ENCODE peak calls at places on chromosomes 11 and 22, in four cellular contexts. G is K562, Q is WTC11, R is HepG2. J is an unnamed sample.

GRCh38 chr22:25000686-25001085 is 48.2 kb downstream of the KIAA1671 start:
- DNase-seq in Q (no peak), G (no peak), R (no peak), J (no peak)

GRCh38 chr11:47966621-47967020 is 13.7 kb upstream of the PTPRJ start:
- DNase-seq in Q (no peak), G (no peak), R (no peak), J (no peak)

GRCh38 chr11:2730323-2731284 is 30.8 kb upstream of the KCNQ1OT1 start:
- DNase-seq in G (no peak), Q (no peak), R (peak), J (no peak)

GRCh38 chr11:129610125-129610524 is 205.5 kb upstream of the TMEM45B start:
- DNase-seq in G (no peak), Q (no peak), R (no peak), J (no peak)

GRCh38 chr11:131893988-131894387 is 523.6 kb downstream of the NTM start:
- DNase-seq in Q (no peak), G (no peak), R (no peak), J (no peak)

GRCh38 chr22:17772963-17773605 is 1.2 kb downstream of the BID start:
- DNase-seq in G (no peak), R (no peak), Q (no peak), J (no peak)

GRCh38 chr22:24977370-24978230 is 25.1 kb downstream of the KIAA1671 start:
- DNase-seq in Q (no peak), R (no peak), G (no peak), J (no peak)

GRCh38 chr11:11641581-11641980 is 19.8 kb upstream of the GALNT18 start:
- DNase-seq in Q (no peak), R (no peak), G (no peak), J (peak)

GRCh38 chr11:120186408-120186798 is 24.4 kb upstream of the OAF start:
- DNase-seq in Q (no peak), R (no peak), G (no peak), J (no peak)

GRCh38 chr22:48449466-48450187 is 1378.0 kb downstream of the BRD1 start:
- DNase-seq in Q (no peak), R (no peak), G (no peak), J (no peak)

GRCh38 chr11:41868606-41869005 is 409.2 kb upstream of the LRRC4C start:
- DNase-seq in G (no peak), R (no peak), Q (no peak), J (no peak)

GRCh38 chr22:32617271-32617670 is 142.7 kb downstream of the FBXO7 start:
- DNase-seq in R (no peak), G (no peak), Q (no peak), J (no peak)

GRCh38 chr11:133153031-133153430 is 379.3 kb downstream of the OPCML start:
- DNase-seq in R (no peak), G (no peak), Q (peak), J (no peak)

GRCh38 chr11:102147632-102148031 is 37.4 kb downstream of the YAP1 start:
- DNase-seq in R (no peak), Q (no peak), G (no peak), J (no peak)

GRCh38 chr11:59641156-59641555 is 25.6 kb upstream of the OSBP start:
- DNase-seq in G (no peak), R (no peak), Q (no peak), J (no peak)

GRCh38 chr11:33034983-33035382 is 4.4 kb upstream of the TCP11L1 start:
- DNase-seq in G (no peak), R (peak), Q (no peak), J (no peak)

GRCh38 chr22:26708256-26709009 is 51.0 kb downstream of the MIAT start:
- DNase-seq in R (no peak), Q (no peak), G (no peak), J (no peak)

GRCh38 chr22:26712158-26712557 is 54.8 kb downstream of the MIAT start:
- DNase-seq in G (no peak), Q (no peak), R (no peak), J (no peak)

GRCh38 chr22:26709617-26710390 is 52.4 kb downstream of the MIAT start:
- DNase-seq in R (no peak), Q (no peak), G (no peak), J (no peak)

GRCh38 chr22:26713823-26714449 is 56.5 kb downstream of the MIAT start:
- DNase-seq in G (no peak), R (peak), Q (no peak), J (peak)

DNA sequence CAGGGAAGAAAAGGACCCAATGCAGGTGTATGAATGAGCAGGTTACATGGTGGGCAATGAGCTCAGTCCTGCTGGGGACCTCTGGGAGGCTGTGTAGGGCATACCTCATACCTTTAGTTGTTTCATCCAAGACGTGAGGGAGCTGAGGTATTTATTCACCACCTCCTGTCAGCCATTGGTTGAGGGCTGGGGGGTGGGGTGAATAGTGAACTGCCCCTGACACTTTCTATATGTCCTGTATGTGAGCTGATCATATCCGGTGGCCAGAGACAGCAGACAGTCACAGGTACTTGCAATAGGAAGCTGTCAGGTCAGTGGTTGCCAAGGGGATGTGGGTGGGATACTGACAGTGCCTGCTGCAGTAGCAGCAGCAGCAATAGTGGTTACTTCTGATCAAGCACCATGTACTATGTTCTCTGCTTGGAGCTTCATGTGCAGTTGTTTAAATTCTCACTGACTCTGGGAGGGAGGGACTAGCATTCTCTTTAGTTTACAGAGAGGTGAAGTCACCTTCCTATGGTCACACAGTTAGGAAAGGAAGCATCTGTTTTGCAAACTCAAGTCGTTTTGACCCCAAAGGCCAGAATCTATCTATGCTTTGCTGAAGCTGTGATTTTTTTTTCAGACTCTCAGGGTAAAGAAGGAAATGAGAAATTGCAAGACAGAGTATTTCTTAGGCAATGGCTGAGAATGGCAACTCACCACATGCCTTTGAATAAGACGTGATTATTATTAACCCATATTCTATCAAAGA is 54.0 kb downstream of the MIAT start:
- DNase-seq in Q (no peak), R (no peak), G (no peak), J (no peak)
- TF ChIP-seq NR3C1 in Q (no peak), R (no peak), G (no peak), J (no peak)

GRCh38 chr11:96045622-96046456 is 121.9 kb upstream of the MTMR2 start:
- DNase-seq in R (no peak), Q (peak), G (no peak), J (no peak)
- TF ChIP-seq NR3C1 in R (no peak), Q (no peak), G (no peak), J (no peak)

GRCh38 chr22:50101870-50102565 is 12.2 kb downstream of the MOV10L1 start:
- DNase-seq in Q (no peak), R (no peak), G (no peak), J (no peak)

GRCh38 chr22:50102946-50103345 is 13.1 kb downstream of the MOV10L1 start:
- DNase-seq in G (peak), R (peak), Q (no peak), J (peak)

GRCh38 chr22:50107529-50107928 is 17.7 kb downstream of the MOV10L1 start:
- DNase-seq in R (no peak), Q (no peak), G (no peak), J (no peak)

GRCh38 chr22:50104149-50104548 is 14.3 kb downstream of the MOV10L1 start:
- DNase-seq in G (no peak), R (no peak), Q (no peak), J (no peak)

DNA sequence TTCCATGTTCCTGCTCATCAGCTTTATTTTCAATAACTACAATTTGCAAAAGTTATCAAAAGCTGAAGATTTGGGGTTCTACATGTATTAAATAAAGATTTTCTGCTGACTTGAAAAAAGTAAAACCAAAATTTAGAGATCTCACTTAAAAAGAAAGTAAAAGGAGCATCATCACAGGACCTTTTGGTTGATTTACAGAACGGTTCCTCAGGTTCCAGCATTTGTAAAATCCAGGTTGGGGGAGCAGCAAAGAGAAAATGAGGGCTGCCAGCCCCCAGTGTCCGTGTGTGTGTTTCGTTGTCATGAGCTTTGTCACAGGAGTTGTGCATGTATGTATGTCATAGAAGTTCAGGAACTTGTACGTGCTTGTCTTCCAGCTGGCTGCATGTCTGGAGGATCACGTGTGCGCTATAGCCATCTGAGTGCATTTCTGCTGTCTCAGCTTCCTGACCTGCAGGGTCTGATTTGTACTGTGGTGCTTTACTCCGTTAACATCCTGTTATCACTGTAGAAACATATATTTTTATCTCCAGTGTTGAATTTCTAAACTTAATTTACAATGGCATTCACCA is 15.8 kb downstream of the MOV10L1 start:
- DNase-seq in R (no peak), G (no peak), Q (no peak), J (no peak)
- TF ChIP-seq NR3C1 in R (no peak), G (no peak), Q (no peak), J (no peak)

GRCh38 chr11:118917488-118918127 is 8.1 kb downstream of the BCL9L start:
- DNase-seq in R (peak), G (no peak), Q (no peak), J (no peak)
- TF ChIP-seq NR3C1 in R (no peak), G (no peak), Q (no peak), J (no peak)

DNA sequence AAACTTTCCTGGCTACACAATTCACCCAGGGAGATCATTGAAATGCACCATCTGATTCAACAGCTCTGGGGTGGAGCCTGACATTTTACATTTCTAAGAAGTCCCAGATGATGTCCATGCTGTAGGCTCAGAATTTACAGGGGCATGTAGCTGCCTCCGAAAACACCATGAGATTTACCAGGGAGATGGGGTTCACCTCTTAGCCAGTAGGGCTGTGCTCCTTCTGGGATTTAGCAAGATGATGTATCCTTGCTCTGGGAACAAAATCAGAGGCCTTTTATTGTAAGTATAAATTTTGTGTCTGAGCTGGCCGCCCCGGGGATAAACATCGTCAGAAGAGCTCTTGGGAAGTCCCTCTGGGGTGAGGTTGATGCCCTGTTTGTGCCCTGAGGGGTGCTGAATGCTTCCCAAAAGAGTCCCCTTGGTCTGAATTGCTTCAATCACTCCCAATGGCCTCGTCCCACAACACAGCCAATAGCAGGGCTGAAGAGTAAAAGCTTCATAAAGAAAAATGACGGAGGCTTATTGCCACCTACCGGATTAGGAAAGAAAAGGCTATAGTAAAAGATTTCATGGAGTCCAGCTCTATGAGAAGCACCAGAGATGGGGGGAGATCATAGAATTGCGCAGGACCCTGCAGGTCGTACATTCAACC is 33.4 kb upstream of the API5 start:
- DNase-seq in R (peak), G (no peak), Q (peak), J (peak)
- TF ChIP-seq NR3C1 in R (no peak), G (no peak), Q (no peak), J (no peak)

DNA sequence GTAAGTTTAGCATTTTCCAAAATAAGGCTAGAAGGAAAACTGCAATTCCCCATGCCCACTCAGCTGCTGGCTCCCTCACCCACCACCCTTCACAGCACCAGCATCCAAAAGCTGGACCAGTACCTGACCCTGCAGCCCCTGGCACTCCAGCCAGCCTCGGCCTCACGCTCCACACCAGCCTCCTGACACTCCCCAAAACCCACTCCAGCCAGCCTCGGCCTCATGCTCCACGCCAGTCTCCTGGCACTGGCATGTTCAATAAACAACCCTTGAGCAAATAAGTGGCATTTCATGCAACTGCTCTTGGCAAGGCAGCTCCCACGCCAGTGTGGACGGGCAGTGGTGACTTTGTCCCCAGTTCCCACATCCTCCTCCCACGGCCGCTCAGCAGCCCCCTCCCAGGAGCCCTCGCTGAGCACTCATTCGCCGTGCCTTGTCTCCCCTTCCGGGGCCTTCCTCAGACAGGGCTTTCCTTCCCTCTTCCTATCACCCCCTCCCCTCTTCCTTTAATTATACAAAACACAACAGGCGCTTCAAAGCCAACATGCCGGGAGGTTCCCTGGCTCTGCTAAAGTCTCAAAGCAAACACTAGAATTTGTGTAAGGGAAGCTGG is 6.9 kb downstream of the TOLLIP start:
- DNase-seq in Q (no peak), R (peak), G (no peak), J (no peak)
- TF ChIP-seq NR3C1 in Q (no peak), R (no peak), G (no peak), J (no peak)

GRCh38 chr11:93935826-93936225 is 85.3 kb upstream of the HEPHL1 start:
- DNase-seq in Q (no peak), R (no peak), G (no peak), J (no peak)

GRCh38 chr11:93940395-93940794 is 80.8 kb upstream of the HEPHL1 start:
- DNase-seq in G (no peak), Q (no peak), R (no peak), J (no peak)

GRCh38 chr11:93942176-93942575 is 79.0 kb upstream of the HEPHL1 start:
- DNase-seq in Q (no peak), R (no peak), G (no peak), J (no peak)

GRCh38 chr11:93936416-93936815 is 84.7 kb upstream of the HEPHL1 start:
- DNase-seq in Q (no peak), G (no peak), R (no peak), J (no peak)

DNA sequence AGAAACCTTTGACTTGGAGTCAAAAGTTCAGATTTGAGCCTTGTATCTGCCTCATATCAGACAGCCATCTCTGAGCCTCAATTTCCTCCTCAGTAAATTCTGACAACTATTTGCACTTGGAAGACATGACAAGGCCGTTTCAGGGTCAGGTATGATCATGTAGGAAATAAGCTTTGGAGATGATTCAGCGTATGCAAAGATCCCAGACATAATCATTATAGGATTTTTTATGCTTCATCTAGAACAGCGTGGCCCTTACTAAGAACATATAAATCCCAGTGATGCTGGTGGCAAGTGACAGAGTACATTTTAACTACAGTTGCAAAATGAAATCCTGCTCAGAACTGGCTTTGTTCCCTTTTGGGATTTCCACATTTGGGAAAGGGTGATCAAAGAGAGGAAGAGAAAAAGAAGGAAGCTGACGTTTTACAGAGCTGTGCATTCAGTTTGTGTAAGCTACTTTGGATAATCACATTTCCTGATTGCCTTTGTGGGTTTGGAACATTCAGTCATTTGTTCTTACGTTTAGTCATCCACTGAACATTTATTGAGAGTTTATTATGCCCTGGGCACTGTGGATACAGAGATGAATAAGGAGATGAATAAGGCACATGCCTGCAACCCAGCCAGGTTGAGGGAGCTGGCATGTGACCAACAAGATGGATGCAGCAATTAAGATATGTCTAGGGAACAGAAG is 81.9 kb upstream of the HEPHL1 start:
- DNase-seq in R (no peak), G (no peak), Q (no peak), J (no peak)
- TF ChIP-seq NR3C1 in R (no peak), G (no peak), Q (no peak), J (no peak)